ENCODE peak calls at places on chromosomes 3 and 15, in four cellular contexts. One of them, this sample, is unnamed.

GRCh38 chr3:74642876-74643275 is 28.4 kb upstream of the CNTN3 start:
- DNase-seq in AG08396: no peak
- DNase-seq in H9: no peak
- DNase-seq in central memory CD8-positive, alpha-beta T cell: no peak
- DNase-seq in this sample: no peak

GRCh38 chr3:58899953-58900298 is 149.9 kb downstream of the CFAP20DC start:
- DNase-seq in AG08396: no peak
- DNase-seq in H9: no peak
- DNase-seq in central memory CD8-positive, alpha-beta T cell: no peak
- DNase-seq in this sample: no peak

GRCh38 chr3:163056874-163057497 is 1560.4 kb downstream of the OTOL1 start:
- DNase-seq in AG08396: peak
- DNase-seq in H9: peak
- DNase-seq in central memory CD8-positive, alpha-beta T cell: no peak
- DNase-seq in this sample: no peak

GRCh38 chr15:39056357-39056756 is 491.7 kb upstream of the RASGRP1 start:
- DNase-seq in AG08396: no peak
- DNase-seq in H9: no peak
- DNase-seq in central memory CD8-positive, alpha-beta T cell: no peak
- DNase-seq in this sample: no peak

GRCh38 chr3:114411811-114412803 is 118.3 kb downstream of the TIGIT start:
- DNase-seq in AG08396: peak
- DNase-seq in H9: no peak
- DNase-seq in central memory CD8-positive, alpha-beta T cell: no peak
- DNase-seq in this sample: no peak

GRCh38 chr15:90037961-90038633 is 37.0 kb downstream of the ZNF710 start:
- DNase-seq in AG08396: no peak
- DNase-seq in H9: no peak
- DNase-seq in central memory CD8-positive, alpha-beta T cell: peak
- DNase-seq in this sample: peak

GRCh38 chr3:159480046-159480445 is 508.6 kb upstream of the IL12A start:
- DNase-seq in AG08396: no peak
- DNase-seq in H9: no peak
- DNase-seq in central memory CD8-positive, alpha-beta T cell: no peak
- DNase-seq in this sample: no peak

GRCh38 chr15:67914537-67915373 is 74.9 kb upstream of the RNU6-1 start:
- DNase-seq in AG08396: no peak
- DNase-seq in H9: peak
- DNase-seq in central memory CD8-positive, alpha-beta T cell: no peak
- DNase-seq in this sample: no peak

GRCh38 chr3:177764377-177764912 is 567.2 kb upstream of the TBL1XR1 start:
- DNase-seq in AG08396: no peak
- DNase-seq in H9: no peak
- DNase-seq in central memory CD8-positive, alpha-beta T cell: no peak
- DNase-seq in this sample: no peak

GRCh38 chr15:25899870-25900269 is 36.7 kb upstream of the ATP10A start:
- DNase-seq in AG08396: no peak
- DNase-seq in H9: no peak
- DNase-seq in central memory CD8-positive, alpha-beta T cell: no peak
- DNase-seq in this sample: no peak

GRCh38 chr15:72450805-72451204 is 23.3 kb upstream of the ARIH1 start:
- DNase-seq in AG08396: no peak
- DNase-seq in H9: no peak
- DNase-seq in central memory CD8-positive, alpha-beta T cell: no peak
- DNase-seq in this sample: no peak

GRCh38 chr3:155391583-155391982 is 98.1 kb upstream of the STRIT1 start:
- DNase-seq in AG08396: peak
- DNase-seq in H9: no peak
- DNase-seq in central memory CD8-positive, alpha-beta T cell: no peak
- DNase-seq in this sample: no peak

GRCh38 chr3:110623571-110623970 is 448.0 kb upstream of the NECTIN3 start:
- DNase-seq in AG08396: no peak
- DNase-seq in H9: no peak
- DNase-seq in central memory CD8-positive, alpha-beta T cell: no peak
- DNase-seq in this sample: no peak

GRCh38 chr15:47715402-47715801 is 1.9 kb upstream of the SEMA6D start:
- DNase-seq in AG08396: no peak
- DNase-seq in H9: no peak
- DNase-seq in central memory CD8-positive, alpha-beta T cell: no peak
- DNase-seq in this sample: no peak

GRCh38 chr15:74662064-74662860 is 33.6 kb downstream of the EDC3 start:
- DNase-seq in AG08396: no peak
- DNase-seq in H9: no peak
- DNase-seq in central memory CD8-positive, alpha-beta T cell: no peak
- DNase-seq in this sample: no peak

GRCh38 chr3:190040145-190040544 is 80.6 kb downstream of the P3H2 start:
- DNase-seq in AG08396: no peak
- DNase-seq in H9: no peak
- DNase-seq in central memory CD8-positive, alpha-beta T cell: no peak
- DNase-seq in this sample: no peak